ENCODE peak calls at places on chromosomes 16 and 17, in four cellular contexts. U, J, O and L are unnamed samples. For H3K9me3, the result is how much of the 10 kb centered on the place peaks cover.

GRCh38 chr16:81410643-81411235 is 33.9 kb upstream of the CMIP start:
- DNase-seq in U (no peak), O (no peak), J (no peak), L (no peak)

GRCh38 chr17:8619294-8619693 is 11.2 kb downstream of the MYH10 start:
- DNase-seq in U (no peak), O (no peak), J (no peak), L (no peak)

GRCh38 chr17:78618264-78619066 is 41.3 kb upstream of the DNAH17 start:
- DNase-seq in J (no peak), O (no peak), U (no peak), L (no peak)

GRCh38 chr17:37532751-37533150 is 43.1 kb downstream of the DUSP14 start:
- DNase-seq in O (no peak), J (no peak), U (no peak), L (no peak)

GRCh38 chr17:10787306-10788020 is 16.4 kb downstream of the TMEM238L start:
- DNase-seq in J (no peak), U (no peak), O (no peak), L (no peak)

GRCh38 chr16:9826630-9827029 is 355.6 kb downstream of the GRIN2A start:
- DNase-seq in U (no peak), J (no peak), O (no peak), L (no peak)

GRCh38 chr17:41864498-41864836 is 756 bp downstream of the KLHL11 start:
- DNase-seq in O (no peak), U (no peak), J (no peak), L (no peak)

GRCh38 chr16:30903002-30903401 is 6.6 kb downstream of the CTF1 start:
- DNase-seq in U (no peak), O (no peak), J (no peak), L (no peak)

GRCh38 chr16:31086629-31086906 is 2.2 kb downstream of the PRSS53 start:
- DNase-seq in O (no peak), U (no peak), J (no peak), L (no peak)

GRCh38 chr16:17058471-17058870 is 412.3 kb downstream of the XYLT1 start:
- DNase-seq in O (no peak), J (no peak), U (no peak), L (no peak)

GRCh38 chr17:37824534-37825485 is 80.0 kb upstream of the HNF1B start:
- DNase-seq in U (peak), O (no peak), J (no peak), L (no peak)

GRCh38 chr17:29628619-29629018 is 5.9 kb upstream of the CORO6 start:
- DNase-seq in J (no peak), U (no peak), O (no peak), L (no peak)

GRCh38 chr17:81566461-81567126 is 14.4 kb upstream of the FAAP100 start:
- DNase-seq in U (no peak), O (no peak), J (no peak), L (peak)
- H3K4me3 ChIP-seq in U (no peak), O (no peak), J (no peak), L (no peak)

GRCh38 chr17:16593356-16594102 is 24.5 kb upstream of the ZNF287 start:
- DNase-seq in J (no peak), O (no peak), U (no peak), L (no peak)
- H3K9me3 ChIP-seq in J (under half), O (under half), U (under half), L (under half)

GRCh38 chr17:352421-353212 is at the start of gene RPH3AL:
- DNase-seq in J (no peak), U (no peak), O (no peak), L (peak)
- H3K27ac ChIP-seq in J (no peak), U (no peak), O (no peak), L (peak)

DNA sequence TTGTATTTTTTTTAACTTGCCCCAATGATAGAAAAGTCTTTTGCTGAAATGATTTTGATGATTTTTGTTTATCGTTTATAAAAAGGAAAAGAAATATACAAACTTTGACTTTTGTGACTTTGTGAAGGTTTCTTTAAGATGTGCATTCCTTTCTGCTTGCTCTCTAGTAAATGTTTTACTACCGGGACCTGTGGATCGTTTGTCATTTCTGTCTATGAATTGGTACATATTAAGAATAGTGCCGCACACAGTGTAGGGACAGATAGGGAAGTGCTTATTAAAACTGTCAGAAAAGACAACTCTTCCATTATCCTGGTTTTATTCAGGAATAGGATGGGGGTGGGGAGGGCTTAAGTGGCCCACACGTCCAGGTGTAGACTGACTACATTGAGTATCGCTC is 8.1 kb upstream of the PSMC5 start:
- DNase-seq in J (no peak), U (no peak), O (no peak), L (no peak)
- H3K4me3 ChIP-seq in J (no peak), U (no peak), O (no peak), L (no peak)